ENCODE peak calls at places on chromosomes 6 and 20, in nine cellular contexts. I is lower leg skin, B is mammary epithelial cell, F is HCT116, H is kidney, J is ascending aorta, R is progenitor cell of endocrine pancreas, A is transverse colon, Q is PC-9. P is an unnamed sample.

GRCh38 chr6:45420083-45420908 is 42.6 kb upstream of the SUPT3H start:
- DNase-seq in I (no peak), B (peak; percentile 43), F (no peak), H (peak; percentile 72), J (no peak), R (no peak), A (peak; percentile 56), Q (no peak), P (peak; percentile 25)

GRCh38 chr6:25907475-25908014 is 22.9 kb downstream of the SLC17A2 start:
- DNase-seq in I (no peak), B (no peak), F (no peak), H (no peak), J (no peak), R (no peak), A (no peak), Q (no peak), P (no peak)

GRCh38 chr20:25750765-25751696 is 54.4 kb upstream of the ZNF337 start:
- DNase-seq in I (no peak), B (peak; percentile 63), F (no peak), H (peak; percentile 83), J (no peak), R (no peak), A (peak; percentile 65), Q (peak; percentile 55), P (peak; percentile 32)

GRCh38 chr6:39836621-39837020 is 44.4 kb downstream of the DAAM2 start:
- DNase-seq in I (no peak), B (no peak), F (no peak), H (no peak), J (no peak), R (no peak), A (no peak), Q (no peak), P (no peak)

GRCh38 chr6:35776364-35777215 is at the start of gene CLPSL2:
- DNase-seq in I (no peak), B (no peak), F (no peak), H (no peak), J (no peak), R (peak; percentile 20), A (no peak), Q (peak; percentile 53), P (no peak)

GRCh38 chr6:129657433-129657832 is 52.5 kb downstream of the ARHGAP18 start:
- DNase-seq in I (no peak), B (no peak), F (no peak), H (no peak), J (no peak), R (no peak), A (no peak), Q (no peak), P (no peak)

GRCh38 chr6:170360476-170360875 is 53.9 kb downstream of the FAM120B start:
- DNase-seq in I (no peak), B (no peak), F (no peak), H (no peak), J (no peak), R (no peak), A (no peak), Q (no peak), P (no peak)

GRCh38 chr20:23659989-23660837 is 22.5 kb upstream of the CST3 start:
- DNase-seq in I (no peak), B (no peak), F (no peak), H (no peak), J (no peak), R (no peak), A (no peak), Q (no peak), P (no peak)

GRCh38 chr6:27091661-27092315 is 155.7 kb upstream of the PRSS16 start:
- DNase-seq in I (no peak), B (peak; percentile 88), F (peak; percentile 86), H (no peak), J (no peak), R (no peak), A (no peak), Q (peak; percentile 59), P (peak; percentile 98)

DNA sequence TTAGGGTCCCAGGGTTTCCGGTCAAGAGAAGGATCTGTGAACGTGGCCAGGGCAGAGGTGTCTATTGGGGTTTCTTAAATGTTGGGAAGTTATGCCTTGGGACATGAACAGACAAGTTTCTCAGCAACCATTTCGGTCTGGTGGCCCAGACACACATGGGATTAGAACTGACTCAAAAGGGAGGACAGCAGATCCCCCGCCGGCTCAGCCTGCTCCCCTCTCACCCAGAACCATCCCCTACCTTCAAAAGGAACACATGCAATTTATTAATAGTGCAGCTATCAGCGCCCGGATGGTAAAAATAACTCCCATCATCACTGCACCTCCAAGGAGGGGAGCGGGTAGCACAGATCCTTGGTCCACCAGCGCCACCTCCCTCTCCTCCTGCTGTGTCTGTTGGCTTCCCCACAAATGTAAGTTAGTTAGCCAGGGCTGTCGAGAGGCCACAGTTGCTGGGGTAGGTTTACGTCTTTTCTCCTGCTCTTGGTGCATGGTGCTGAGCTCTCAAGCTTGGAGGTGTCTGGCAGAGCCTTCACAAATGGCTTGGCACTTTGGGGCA is 77.1 kb downstream of the TRAM2 start:
- DNase-seq in I (no peak), B (no peak), F (no peak), H (no peak), J (peak; percentile 75), R (no peak), A (no peak), Q (no peak), P (no peak)
- TF ChIP-seq CTCF in I (no peak), B (no peak), F (no peak), H (no peak), J (no peak), R (no peak), A (no peak), Q (no peak), P (no peak)

GRCh38 chr6:106967936-106968555 is 6.5 kb downstream of the CD24 start:
- DNase-seq in I (no peak), B (peak; percentile 6), F (no peak), H (peak; percentile 54), J (no peak), R (no peak), A (no peak), Q (no peak), P (no peak)

GRCh38 chr6:106964099-106964498 is 10.4 kb downstream of the CD24 start:
- DNase-seq in I (no peak), B (no peak), F (no peak), H (no peak), J (no peak), R (no peak), A (no peak), Q (no peak), P (no peak)

GRCh38 chr6:106966671-106967522 is 7.6 kb downstream of the CD24 start:
- DNase-seq in I (no peak), B (peak; percentile 27), F (no peak), H (peak; percentile 55), J (no peak), R (no peak), A (no peak), Q (no peak), P (no peak)

GRCh38 chr6:106964954-106965353 is 9.6 kb downstream of the CD24 start:
- DNase-seq in I (no peak), B (no peak), F (no peak), H (no peak), J (no peak), R (no peak), A (no peak), Q (no peak), P (no peak)

GRCh38 chr6:106966229-106966628 is 8.3 kb downstream of the CD24 start:
- DNase-seq in I (no peak), B (peak; percentile 8), F (no peak), H (no peak), J (no peak), R (no peak), A (no peak), Q (no peak), P (no peak)
- TF ChIP-seq CTCF in I (no peak), B (peak; percentile 2), F (no peak), H (no peak), J (no peak), R (no peak), A (peak; percentile 3), Q (no peak), P (peak; percentile 20)

GRCh38 chr20:34537651-34538050 is 20.9 kb upstream of the MAP1LC3A start:
- DNase-seq in I (no peak), B (no peak), F (no peak), H (peak; percentile 21), J (no peak), R (no peak), A (no peak), Q (no peak), P (no peak)

GRCh38 chr20:34538671-34539123 is 19.8 kb upstream of the MAP1LC3A start:
- DNase-seq in I (no peak), B (peak; percentile 32), F (no peak), H (peak; percentile 72), J (no peak), R (peak; percentile 52), A (peak; percentile 55), Q (peak; percentile 41), P (peak; percentile 36)

GRCh38 chr20:34535301-34535840 is 19.1 kb downstream of the DYNLRB1 start:
- DNase-seq in I (no peak), B (no peak), F (no peak), H (no peak), J (no peak), R (no peak), A (no peak), Q (no peak), P (no peak)

GRCh38 chr20:34534391-34535165 is 18.4 kb downstream of the DYNLRB1 start:
- DNase-seq in I (no peak), B (no peak), F (no peak), H (no peak), J (no peak), R (no peak), A (no peak), Q (no peak), P (no peak)

DNA sequence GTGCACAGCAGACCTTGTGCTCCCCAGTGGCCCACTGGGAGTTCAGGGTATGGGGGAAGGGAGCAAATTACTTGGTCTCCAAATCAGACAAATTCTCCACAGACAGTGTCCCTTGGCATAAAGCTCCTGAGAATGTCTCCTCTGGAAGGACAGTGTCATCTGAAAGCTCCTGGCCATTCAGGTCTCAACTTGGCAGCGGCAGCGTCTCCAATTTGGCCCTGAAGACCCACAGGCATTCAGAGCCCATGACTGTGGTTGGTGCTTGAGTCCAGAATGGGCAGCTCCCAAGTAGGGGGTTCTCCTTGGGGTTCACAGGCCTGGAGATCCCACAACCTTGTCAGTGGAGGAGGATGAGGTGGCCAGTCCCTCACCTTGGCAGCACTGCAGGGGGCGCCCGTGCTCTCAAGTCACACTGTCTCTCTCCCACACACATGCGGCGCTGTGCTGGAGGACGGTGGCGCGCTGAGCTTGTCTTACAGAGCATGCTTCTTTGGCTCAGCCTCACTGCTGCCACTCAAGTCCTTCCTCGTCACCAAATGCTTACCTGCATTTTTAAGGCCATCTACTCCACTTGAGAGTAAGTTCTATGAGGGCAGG is 20.7 kb downstream of the DYNLRB1 start:
- DNase-seq in I (no peak), B (no peak), F (no peak), H (no peak), J (no peak), R (no peak), A (peak; percentile 66), Q (no peak), P (no peak)
- TF ChIP-seq CTCF in I (no peak), B (no peak), F (peak; percentile 25), H (peak; percentile 31), J (no peak), R (peak; percentile 53), A (peak; percentile 43), Q (no peak), P (peak; percentile 64)

DNA sequence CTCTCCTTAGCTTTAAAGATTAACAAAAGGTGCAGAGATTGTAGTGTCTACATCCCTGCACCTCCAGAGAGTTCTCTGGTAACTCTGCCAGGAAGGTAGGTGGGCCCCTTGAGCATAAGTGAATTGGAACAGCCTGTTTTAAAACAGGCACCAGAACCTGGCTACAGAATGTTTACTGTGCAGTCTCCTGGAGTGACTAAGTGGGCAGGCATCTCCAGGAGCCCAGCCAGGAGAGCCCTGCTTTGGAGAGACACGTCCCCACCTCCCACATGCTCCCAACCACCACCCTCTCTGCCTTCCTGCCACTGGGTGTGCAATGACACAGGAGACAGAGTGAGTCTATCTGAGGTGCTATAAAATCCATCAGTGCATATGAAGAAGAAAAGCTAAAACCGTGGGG is 110.3 kb upstream of the EYA4 start:
- DNase-seq in I (no peak), B (peak; percentile 84), F (peak; percentile 81), H (peak; percentile 86), J (no peak), R (no peak), A (no peak), Q (peak; percentile 88), P (no peak)
- TF ChIP-seq CTCF in I (no peak), B (no peak), F (no peak), H (no peak), J (no peak), R (no peak), A (no peak), Q (no peak), P (no peak)